ENCODE peak calls at places on chromosomes 4 and X, in five cellular contexts. One of them, this sample, is unnamed.

GRCh38 chr4:73599182-73599581 is 21.1 kb downstream of the RASSF6 start:
- DNase-seq in Right ventricle myocardium superior: no peak
- DNase-seq in mesendoderm: peak
- DNase-seq in left ventricle myocardium superior: no peak
- DNase-seq in putamen: no peak
- DNase-seq in this sample: no peak

GRCh38 chrX:50814701-50815476 is 895 bp upstream of the SHROOM4 start:
- DNase-seq in left ventricle myocardium superior: peak
- DNase-seq in mesendoderm: no peak
- DNase-seq in Right ventricle myocardium superior: no peak
- DNase-seq in putamen: peak
- DNase-seq in this sample: peak

GRCh38 chr4:83150563-83151330 is 36.2 kb upstream of the PLAC8 start:
- DNase-seq in Right ventricle myocardium superior: no peak
- DNase-seq in left ventricle myocardium superior: no peak
- DNase-seq in mesendoderm: no peak
- DNase-seq in putamen: no peak
- DNase-seq in this sample: no peak

GRCh38 chr4:102505708-102506107 is 4.5 kb downstream of the NFKB1 start:
- DNase-seq in left ventricle myocardium superior: no peak
- DNase-seq in mesendoderm: no peak
- DNase-seq in Right ventricle myocardium superior: no peak
- DNase-seq in putamen: no peak
- DNase-seq in this sample: no peak

GRCh38 chr4:55545133-55545532 is 1.6 kb downstream of the CLOCK start:
- DNase-seq in putamen: no peak
- DNase-seq in left ventricle myocardium superior: no peak
- DNase-seq in mesendoderm: peak
- DNase-seq in Right ventricle myocardium superior: no peak
- DNase-seq in this sample: peak

GRCh38 chrX:87397103-87397886 is 120.3 kb upstream of the KLHL4 start:
- DNase-seq in mesendoderm: no peak
- DNase-seq in Right ventricle myocardium superior: no peak
- DNase-seq in left ventricle myocardium superior: no peak
- DNase-seq in putamen: no peak
- DNase-seq in this sample: no peak

GRCh38 chrX:125006704-125007103 is 313.0 kb upstream of the TEX13C start:
- DNase-seq in Right ventricle myocardium superior: no peak
- DNase-seq in left ventricle myocardium superior: no peak
- DNase-seq in mesendoderm: no peak
- DNase-seq in putamen: no peak
- DNase-seq in this sample: no peak

GRCh38 chrX:153614818-153615217 is 15.9 kb upstream of the CCNQ start:
- DNase-seq in Right ventricle myocardium superior: no peak
- DNase-seq in left ventricle myocardium superior: no peak
- DNase-seq in putamen: no peak
- DNase-seq in mesendoderm: no peak
- DNase-seq in this sample: no peak

GRCh38 chr4:123616970-123617392 is 220.4 kb downstream of the SPRY1 start:
- DNase-seq in mesendoderm: peak
- DNase-seq in Right ventricle myocardium superior: peak
- DNase-seq in left ventricle myocardium superior: peak
- DNase-seq in putamen: peak
- DNase-seq in this sample: peak

GRCh38 chr4:26594778-26595177 is 10.9 kb downstream of the TBC1D19 start:
- DNase-seq in mesendoderm: no peak
- DNase-seq in Right ventricle myocardium superior: no peak
- DNase-seq in putamen: no peak
- DNase-seq in left ventricle myocardium superior: no peak
- DNase-seq in this sample: no peak

GRCh38 chr4:128332086-128332485 is 44.5 kb upstream of the PGRMC2 start:
- DNase-seq in Right ventricle myocardium superior: no peak
- DNase-seq in left ventricle myocardium superior: no peak
- DNase-seq in putamen: no peak
- DNase-seq in mesendoderm: no peak
- DNase-seq in this sample: no peak

GRCh38 chrX:107448625-107449468 is 605 bp upstream of the FRMPD3 start:
- DNase-seq in Right ventricle myocardium superior: peak
- DNase-seq in putamen: no peak
- DNase-seq in mesendoderm: peak
- DNase-seq in left ventricle myocardium superior: no peak
- DNase-seq in this sample: no peak

GRCh38 chrX:43940811-43941210 is 32.4 kb downstream of the NDP start:
- DNase-seq in putamen: no peak
- DNase-seq in mesendoderm: no peak
- DNase-seq in Right ventricle myocardium superior: no peak
- DNase-seq in left ventricle myocardium superior: no peak
- DNase-seq in this sample: no peak

GRCh38 chrX:78673256-78673655 is 14.1 kb upstream of the RTL3 start:
- DNase-seq in left ventricle myocardium superior: no peak
- DNase-seq in mesendoderm: no peak
- DNase-seq in putamen: no peak
- DNase-seq in Right ventricle myocardium superior: no peak
- DNase-seq in this sample: no peak

GRCh38 chr4:83316459-83317170 is 18.0 kb downstream of the HPSE start:
- DNase-seq in mesendoderm: no peak
- DNase-seq in Right ventricle myocardium superior: no peak
- DNase-seq in left ventricle myocardium superior: no peak
- DNase-seq in putamen: no peak
- DNase-seq in this sample: no peak

GRCh38 chr4:38803833-38804653 is 548 bp downstream of the TLR1 start:
- DNase-seq in putamen: peak
- DNase-seq in left ventricle myocardium superior: no peak
- DNase-seq in mesendoderm: no peak
- DNase-seq in Right ventricle myocardium superior: no peak
- DNase-seq in this sample: peak

GRCh38 chr4:3305610-3306371 is 13.0 kb downstream of the RGS12 start:
- DNase-seq in mesendoderm: peak
- DNase-seq in left ventricle myocardium superior: no peak
- DNase-seq in Right ventricle myocardium superior: peak
- DNase-seq in putamen: peak
- DNase-seq in this sample: peak

GRCh38 chr4:158484173-158484885 is 37.4 kb upstream of the RXFP1 start:
- DNase-seq in Right ventricle myocardium superior: no peak
- DNase-seq in left ventricle myocardium superior: no peak
- DNase-seq in putamen: no peak
- DNase-seq in mesendoderm: no peak
- DNase-seq in this sample: no peak

GRCh38 chrX:107507744-107508117 is 58.3 kb downstream of the FRMPD3 start:
- DNase-seq in mesendoderm: no peak
- DNase-seq in Right ventricle myocardium superior: no peak
- DNase-seq in left ventricle myocardium superior: no peak
- DNase-seq in putamen: no peak
- DNase-seq in this sample: no peak

GRCh38 chrX:37347420-37347819 is 1.7 kb upstream of the PRRG1 start:
- DNase-seq in putamen: no peak
- DNase-seq in left ventricle myocardium superior: no peak
- DNase-seq in mesendoderm: peak
- DNase-seq in Right ventricle myocardium superior: peak
- DNase-seq in this sample: no peak